ENCODE peak calls at places on chromosomes 12 and 14, in eight cellular contexts. C is tibial nerve, R is nephron progenitor cell, S is mucosa of descending colon, V is WERI-Rb-1, D is ovary, Z is GM10248, A is heart right ventricle. M is an unnamed sample.

GRCh38 chr14:32692441-32692840 is 246.2 kb upstream of the NPAS3 start:
- DNase-seq in C (no peak), R (no peak), S (no peak), V (no peak), D (no peak), Z (no peak), A (no peak), M (no peak)

GRCh38 chr12:32002848-32003493 is 43.8 kb downstream of the RESF1 start:
- DNase-seq in C (no peak), R (no peak), S (no peak), V (no peak), D (no peak), Z (no peak), A (no peak), M (no peak)

GRCh38 chr14:56892959-56893358 is 82.7 kb upstream of the OTX2 start:
- DNase-seq in C (no peak), R (no peak), S (no peak), V (no peak), D (no peak), Z (no peak), A (no peak), M (no peak)

GRCh38 chr14:100309028-100309718 is 2.9 kb upstream of the SLC25A29 start:
- DNase-seq in C (no peak), R (no peak), S (no peak), V (peak), D (no peak), Z (no peak), A (no peak), M (no peak)

GRCh38 chr12:69475237-69475984 is 5.2 kb downstream of the FRS2 start:
- DNase-seq in C (no peak), R (no peak), S (no peak), V (peak), D (no peak), Z (no peak), A (no peak), M (no peak)

GRCh38 chr12:107515446-107515958 is 170.1 kb upstream of the PWP1 start:
- DNase-seq in C (peak), R (no peak), S (no peak), V (no peak), D (no peak), Z (no peak), A (peak), M (peak)

GRCh38 chr12:1405619-1406018 is 188.8 kb downstream of the FBXL14 start:
- DNase-seq in C (no peak), R (no peak), S (no peak), V (no peak), D (no peak), Z (no peak), A (no peak), M (no peak)

GRCh38 chr12:98606367-98606985 is 13.0 kb downstream of the SLC25A3 start:
- DNase-seq in C (no peak), R (no peak), S (no peak), V (no peak), D (no peak), Z (no peak), A (no peak), M (no peak)

GRCh38 chr12:45789025-45789424 is 59.5 kb downstream of the ARID2 start:
- DNase-seq in C (peak), R (no peak), S (no peak), V (no peak), D (no peak), Z (no peak), A (no peak), M (no peak)

GRCh38 chr12:124740691-124741137 is 123.0 kb downstream of the SCARB1 start:
- DNase-seq in C (no peak), R (no peak), S (peak), V (peak), D (no peak), Z (peak), A (no peak), M (peak)

GRCh38 chr14:98906123-98906995 is 365.6 kb downstream of the BCL11B start:
- DNase-seq in C (peak), R (no peak), S (peak), V (no peak), D (no peak), Z (no peak), A (no peak), M (peak)

GRCh38 chr12:121330692-121331091 is 21.5 kb downstream of the ANAPC5 start:
- DNase-seq in C (no peak), R (no peak), S (no peak), V (no peak), D (no peak), Z (no peak), A (no peak), M (no peak)

GRCh38 chr12:126248871-126249403 is 1183.7 kb downstream of the AACS start:
- DNase-seq in C (no peak), R (no peak), S (no peak), V (no peak), D (no peak), Z (no peak), A (no peak), M (no peak)

DNA sequence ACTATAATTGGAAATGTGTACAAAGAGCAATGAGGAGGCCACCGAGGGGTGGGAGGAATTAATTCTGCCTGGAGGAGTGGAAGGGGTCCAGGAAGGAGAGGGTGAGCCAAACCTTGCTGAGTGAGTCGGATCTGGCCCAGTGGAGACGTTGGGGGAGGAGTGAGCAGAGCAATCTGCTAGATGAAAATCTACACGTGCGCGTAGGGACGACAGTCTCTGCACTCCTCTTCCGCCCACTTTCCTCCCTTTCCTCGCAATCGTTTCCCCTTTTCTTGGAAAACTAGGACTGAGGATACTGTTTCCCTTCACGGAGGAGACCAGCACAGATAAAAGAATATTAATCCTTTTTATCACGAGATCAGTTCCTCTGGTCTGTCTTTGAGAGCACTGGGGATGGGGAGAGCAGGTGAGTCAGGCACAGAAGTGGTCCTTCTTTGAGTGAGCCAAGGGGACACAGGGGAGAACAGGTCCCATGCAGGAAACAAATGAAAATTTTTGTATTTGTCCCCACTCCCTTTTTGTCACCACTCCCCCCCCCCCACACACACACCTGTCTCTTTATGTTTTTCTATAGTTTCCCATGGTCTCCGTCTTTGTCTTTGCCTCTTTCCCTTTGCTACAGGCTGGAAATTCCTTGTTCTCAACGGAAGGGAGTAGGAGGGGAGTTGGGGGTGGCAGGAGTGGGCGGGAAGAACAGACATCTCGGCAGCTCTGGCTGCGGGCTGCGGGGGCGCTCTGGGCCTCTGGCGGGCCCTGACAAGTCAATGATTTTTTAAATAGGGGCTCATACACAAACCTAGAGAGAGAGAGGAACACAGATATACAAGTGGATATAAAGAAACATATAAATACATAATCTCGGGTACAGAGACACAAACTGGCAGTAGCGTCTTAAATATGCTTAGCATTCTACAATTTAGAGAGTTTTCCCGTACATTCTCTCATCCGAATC is 2.6 kb upstream of the NAB2 start:
- DNase-seq in C (peak), R (peak), S (no peak), V (peak), D (peak), Z (peak), A (peak), M (peak)
- TF ChIP-seq CTCF in C (peak), R (peak), S (no peak), V (peak), D (peak), Z (peak), A (peak), M (no peak)

GRCh38 chr14:102914474-102915291 is 7.8 kb upstream of the AMN start:
- DNase-seq in C (no peak), R (no peak), S (peak), V (no peak), D (no peak), Z (no peak), A (no peak), M (no peak)

GRCh38 chr14:102915292-102916110 is 7.0 kb upstream of the AMN start:
- DNase-seq in C (no peak), R (no peak), S (no peak), V (no peak), D (no peak), Z (no peak), A (no peak), M (no peak)

GRCh38 chr14:102911541-102911951 is 10.9 kb upstream of the AMN start:
- DNase-seq in C (no peak), R (peak), S (peak), V (no peak), D (no peak), Z (no peak), A (no peak), M (no peak)

GRCh38 chr14:102911991-102912761 is 10.3 kb upstream of the AMN start:
- DNase-seq in C (no peak), R (no peak), S (peak), V (no peak), D (no peak), Z (no peak), A (no peak), M (no peak)

DNA sequence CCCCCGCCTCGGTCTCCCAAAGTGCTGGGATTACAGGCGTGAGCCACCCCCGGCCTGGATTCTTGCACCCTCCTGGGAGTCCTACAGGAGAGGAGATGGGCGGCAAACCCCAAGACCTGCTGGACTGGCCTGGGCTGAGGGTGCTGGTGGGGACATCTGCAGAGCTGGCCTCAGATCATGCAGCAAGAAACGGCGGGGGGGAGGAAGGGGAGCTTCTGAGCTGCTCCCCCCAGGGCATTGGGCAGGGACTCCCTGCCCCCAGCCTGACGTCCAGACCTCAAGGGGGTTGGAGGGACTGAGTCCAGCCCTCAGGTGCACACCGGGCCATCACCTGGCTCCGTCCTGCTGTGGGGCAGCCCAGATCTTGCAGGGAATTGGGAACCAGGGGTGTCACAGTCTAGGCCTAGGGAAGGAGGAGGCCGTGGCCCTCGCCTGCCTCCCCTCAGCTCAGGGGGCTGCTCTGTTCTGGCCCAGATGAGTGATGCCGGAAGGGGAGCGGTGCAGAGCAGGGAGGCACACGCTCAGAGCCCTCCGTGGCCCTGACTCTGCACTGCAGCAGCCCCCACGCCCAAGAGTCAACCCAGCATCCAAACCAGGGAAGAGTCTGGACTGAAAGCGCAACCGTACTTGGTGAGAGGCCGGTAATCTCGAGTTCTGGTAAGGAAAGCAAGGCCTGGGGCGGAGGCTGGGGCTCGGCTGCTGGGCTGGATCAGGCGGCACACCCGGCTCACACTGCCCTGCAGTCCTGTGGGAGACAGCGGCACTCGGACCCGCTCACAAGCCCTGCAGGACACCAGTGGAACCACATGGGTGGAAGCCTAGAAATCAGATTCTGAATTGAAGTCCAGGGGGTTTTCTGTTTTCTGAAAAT is 8.9 kb upstream of the AMN start:
- DNase-seq in C (no peak), R (no peak), S (peak), V (no peak), D (no peak), Z (no peak), A (no peak), M (no peak)
- TF ChIP-seq CTCF in C (no peak), R (no peak), S (no peak), V (no peak), D (no peak), Z (no peak), A (no peak), M (no peak)

GRCh38 chr12:49867580-49868341 is 24.9 kb upstream of the BCDIN3D start:
- DNase-seq in C (no peak), R (no peak), S (no peak), V (peak), D (no peak), Z (no peak), A (no peak), M (peak)

GRCh38 chr12:49865109-49865781 is 22.3 kb upstream of the BCDIN3D start:
- DNase-seq in C (no peak), R (no peak), S (no peak), V (no peak), D (no peak), Z (no peak), A (no peak), M (no peak)

GRCh38 chr12:49865782-49866135 is 22.9 kb upstream of the BCDIN3D start:
- DNase-seq in C (no peak), R (no peak), S (no peak), V (no peak), D (no peak), Z (no peak), A (no peak), M (no peak)

GRCh38 chr12:49868449-49868848 is 25.5 kb upstream of the BCDIN3D start:
- DNase-seq in C (no peak), R (no peak), S (no peak), V (no peak), D (peak), Z (no peak), A (no peak), M (no peak)

GRCh38 chr12:49866859-49867579 is 24.1 kb upstream of the BCDIN3D start:
- DNase-seq in C (peak), R (peak), S (peak), V (peak), D (peak), Z (peak), A (peak), M (peak)
- TF ChIP-seq CTCF in C (peak), R (peak), S (peak), V (peak), D (peak), Z (peak), A (peak), M (peak)

DNA sequence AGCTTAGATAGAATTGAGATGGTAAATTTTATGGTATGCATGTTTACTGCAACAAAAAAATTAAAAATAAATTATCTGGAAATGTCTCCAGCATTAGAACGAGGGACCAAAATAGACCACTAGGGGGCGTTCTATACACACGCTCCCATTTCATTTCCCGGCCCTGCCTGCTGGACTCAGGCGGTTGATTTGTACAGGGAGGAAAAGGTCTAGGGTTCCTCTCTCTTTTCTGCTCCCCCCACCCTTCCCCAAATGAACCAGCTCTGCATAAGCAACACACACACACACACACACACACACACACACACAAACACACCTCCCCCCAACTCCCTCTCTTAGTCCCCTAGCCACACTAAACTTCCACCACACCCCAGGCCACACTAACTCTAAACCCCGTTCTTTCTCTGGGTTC is 7.8 kb upstream of the DTX1 start:
- DNase-seq in C (peak), R (peak), S (no peak), V (peak), D (no peak), Z (peak), A (peak), M (peak)
- TF ChIP-seq CTCF in C (peak), R (peak), S (peak), V (peak), D (peak), Z (peak), A (peak), M (peak)

GRCh38 chr12:117540011-117540410 is 178.6 kb upstream of the NOS1 start:
- DNase-seq in C (no peak), R (no peak), S (no peak), V (no peak), D (no peak), Z (no peak), A (no peak), M (no peak)

GRCh38 chr12:117533687-117534086 is 172.3 kb upstream of the NOS1 start:
- DNase-seq in C (no peak), R (no peak), S (peak), V (no peak), D (no peak), Z (no peak), A (no peak), M (no peak)

GRCh38 chr12:117538926-117539325 is 177.5 kb upstream of the NOS1 start:
- DNase-seq in C (no peak), R (no peak), S (no peak), V (no peak), D (no peak), Z (no peak), A (no peak), M (no peak)

GRCh38 chr12:117538032-117538690 is 176.7 kb upstream of the NOS1 start:
- DNase-seq in C (no peak), R (no peak), S (no peak), V (no peak), D (no peak), Z (no peak), A (no peak), M (no peak)
- TF ChIP-seq CTCF in C (no peak), R (no peak), S (no peak), V (no peak), D (no peak), Z (no peak), A (no peak), M (no peak)

DNA sequence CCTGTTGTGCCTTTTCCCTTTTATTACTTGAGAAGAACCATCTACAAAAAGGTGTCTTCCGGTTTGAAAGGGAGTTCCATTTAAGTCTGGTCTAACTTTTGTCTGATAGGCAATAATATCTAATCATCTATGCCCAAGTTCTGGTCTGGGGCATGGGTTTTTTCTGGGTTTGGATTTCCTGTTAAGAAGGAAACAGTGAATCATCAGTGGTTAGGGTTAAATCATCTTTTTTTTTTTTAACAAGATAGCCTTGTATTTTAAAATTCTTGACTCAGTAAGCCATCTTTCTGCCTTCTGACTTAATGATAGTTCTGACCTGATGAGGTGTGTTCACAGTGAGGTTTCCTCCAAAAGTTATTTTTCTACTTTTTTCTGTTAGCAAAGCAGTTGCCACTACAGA is 29.3 kb upstream of the CPNE8 start:
- DNase-seq in C (no peak), R (no peak), S (no peak), V (no peak), D (no peak), Z (no peak), A (no peak), M (no peak)
- TF ChIP-seq CTCF in C (no peak), R (no peak), S (no peak), V (no peak), D (no peak), Z (no peak), A (no peak), M (no peak)

DNA sequence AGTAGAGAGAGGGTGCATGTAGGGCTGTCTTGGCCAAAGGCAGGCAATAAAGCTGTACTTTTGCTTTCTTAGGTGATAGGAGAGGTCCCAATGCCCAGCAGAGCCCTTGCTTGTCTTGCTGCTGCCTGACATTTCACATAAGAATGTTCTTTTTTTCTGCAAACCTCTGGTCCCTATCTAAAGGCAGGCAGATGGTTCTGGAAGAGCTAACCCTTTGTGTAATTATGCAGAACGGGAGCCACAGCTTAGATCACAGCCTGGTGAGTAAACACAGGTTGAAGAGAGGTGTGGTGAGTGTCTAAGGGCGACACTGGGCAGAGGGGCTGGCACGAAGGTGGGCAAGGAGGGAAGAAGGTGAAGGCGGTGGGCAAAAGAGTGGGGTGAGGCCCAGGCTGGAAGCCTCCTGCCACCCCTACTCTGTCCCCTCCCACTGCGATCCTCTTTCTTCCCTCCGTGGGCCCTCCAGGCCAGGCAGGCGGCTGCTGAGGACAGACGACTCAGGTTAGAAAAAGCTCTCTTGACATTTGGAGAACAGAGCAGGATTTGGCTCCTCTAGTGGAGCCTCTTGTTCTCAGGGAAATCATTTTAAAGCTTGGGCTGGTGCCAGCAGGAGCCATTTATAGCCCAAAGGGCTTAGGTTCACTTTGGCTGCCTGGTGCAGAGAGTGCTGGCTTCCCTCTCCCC is 42.8 kb downstream of the PRMT8 start:
- DNase-seq in C (no peak), R (no peak), S (no peak), V (no peak), D (peak), Z (no peak), A (peak), M (no peak)
- TF ChIP-seq CTCF in C (no peak), R (no peak), S (no peak), V (no peak), D (no peak), Z (no peak), A (peak), M (no peak)

DNA sequence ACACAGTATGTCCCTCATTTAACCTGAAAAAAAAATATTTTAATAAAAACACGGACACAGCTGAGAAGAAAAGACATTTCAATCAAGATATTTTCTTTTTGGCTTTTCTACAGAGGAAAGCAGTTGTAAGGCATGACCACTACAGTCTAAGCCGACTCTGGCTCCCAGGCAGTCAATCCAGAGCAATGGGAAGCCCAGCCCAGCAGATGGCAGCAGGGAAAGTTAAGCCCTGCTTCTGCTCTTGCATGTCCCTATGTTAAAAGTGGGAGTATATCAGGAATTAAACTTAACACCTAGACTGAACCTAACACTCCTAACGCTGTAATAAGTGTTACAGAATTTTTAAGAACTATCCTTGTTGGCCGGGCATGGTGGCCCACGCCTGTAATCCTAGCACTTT is 19.5 kb upstream of the HAL start:
- DNase-seq in C (no peak), R (peak), S (no peak), V (peak), D (no peak), Z (no peak), A (peak), M (peak)
- TF ChIP-seq CTCF in C (peak), R (peak), S (no peak), V (peak), D (no peak), Z (no peak), A (peak), M (peak)

M was measured in Calu3.